ENCODE peak calls at places on chromosomes 4 and X, in four cellular contexts. V is Calu3; N is activated CD8-positive, alpha-beta memory T cell treated with anti-CD3 and anti-CD28 coated beads, Interleukin-2, amount 50 U/mL, for 48 hours; O is HEK293T. Q is an unnamed sample.

GRCh38 chr4:103024996-103025395 is 5.5 kb upstream of the SLC9B1 start:
- DNase-seq in O (no peak), V (no peak), N (no peak), Q (no peak)

GRCh38 chr4:149999485-150000074 is 78.7 kb upstream of the DCLK2 start:
- DNase-seq in O (peak), V (peak), N (no peak), Q (peak)

GRCh38 chr4:114563536-114564315 is 34.9 kb upstream of the UGT8 start:
- DNase-seq in O (no peak), N (no peak), V (peak), Q (no peak)

GRCh38 chr4:38084984-38085383 is 124.8 kb downstream of the PTTG2 start:
- DNase-seq in N (no peak), O (no peak), V (no peak), Q (no peak)

GRCh38 chr4:168486961-168487820 is 6.9 kb upstream of the DDX60L start:
- DNase-seq in O (no peak), N (no peak), V (no peak), Q (no peak)

GRCh38 chr4:73867783-73868182 is 1.4 kb upstream of the CXCL1 start:
- DNase-seq in O (no peak), V (peak), N (no peak), Q (no peak)

GRCh38 chrX:22365460-22365859 is 92.7 kb downstream of the CBLL2 start:
- DNase-seq in N (no peak), O (no peak), V (no peak), Q (no peak)

GRCh38 chr4:7939377-7940108 is at the start of gene AFAP1:
- DNase-seq in V (peak), N (peak), O (peak), Q (peak)

GRCh38 chr4:126742048-126742447 is 890.7 kb upstream of the INTU start:
- DNase-seq in O (no peak), V (no peak), N (no peak), Q (no peak)

GRCh38 chr4:44210750-44211149 is 237.9 kb downstream of the KCTD8 start:
- DNase-seq in O (no peak), V (no peak), N (no peak), Q (no peak)

GRCh38 chrX:110561036-110561435 is 202.4 kb downstream of the RTL9 start:
- DNase-seq in O (no peak), N (no peak), V (no peak), Q (no peak)

GRCh38 chr4:53591372-53591892 is at the start of gene LNX1:
- DNase-seq in V (peak), O (no peak), N (no peak), Q (no peak)

GRCh38 chrX:145524931-145525330 is 277.6 kb downstream of the SPANXN1 start:
- DNase-seq in V (no peak), O (no peak), N (no peak), Q (no peak)

GRCh38 chr4:73251384-73251783 is 7.2 kb downstream of the ANKRD17 start:
- DNase-seq in O (no peak), V (no peak), N (no peak), Q (no peak)

GRCh38 chr4:30620711-30621110 is 99.5 kb upstream of the PCDH7 start:
- DNase-seq in V (no peak), O (no peak), N (no peak), Q (no peak)

GRCh38 chr4:173700650-173701049 is 170.6 kb upstream of the HAND2 start:
- DNase-seq in O (no peak), V (no peak), N (no peak), Q (no peak)

GRCh38 chr4:68865178-68865638 is 49.4 kb downstream of the UGT2B10 start:
- DNase-seq in V (peak), O (no peak), N (no peak), Q (no peak)

GRCh38 chr4:15149842-15150592 is 147.7 kb downstream of the CPEB2 start:
- DNase-seq in V (peak), O (peak), N (no peak), Q (peak)

GRCh38 chr4:74501579-74501978 is 56.6 kb downstream of the AREG start:
- DNase-seq in V (no peak), O (no peak), N (no peak), Q (no peak)

GRCh38 chr4:95572304-95572991 is 23.7 kb upstream of the UNC5C start:
- DNase-seq in V (peak), N (no peak), O (peak), Q (no peak)

GRCh38 chrX:108298165-108298602 is 140.0 kb downstream of the COL4A6 start:
- DNase-seq in V (no peak), O (no peak), N (no peak), Q (no peak)

GRCh38 chr4:3310301-3311094 is 17.7 kb downstream of the RGS12 start:
- DNase-seq in V (no peak), O (no peak), N (peak), Q (peak)

GRCh38 chr4:183783933-183784622 is 121.0 kb upstream of the STOX2 start:
- DNase-seq in O (no peak), N (no peak), V (no peak), Q (no peak)

GRCh38 chrX:70129811-70130210 is 3.4 kb upstream of the IGBP1 start:
- DNase-seq in O (no peak), N (no peak), V (no peak), Q (no peak)

GRCh38 chrX:69501433-69501832 is 2.7 kb upstream of the NALF2 start:
- DNase-seq in O (peak), N (no peak), V (peak), Q (no peak)

GRCh38 chrX:56569378-56570061 is 6.1 kb downstream of the UBQLN2 start:
- DNase-seq in N (no peak), O (no peak), V (no peak), Q (no peak)

GRCh38 chrX:66017659-66018170 is 22.2 kb downstream of the VSIG4 start:
- DNase-seq in N (no peak), V (peak), O (no peak), Q (no peak)

GRCh38 chr4:141905751-141906150 is 269.4 kb downstream of the IL15 start:
- DNase-seq in N (no peak), V (no peak), O (no peak), Q (no peak)

GRCh38 chr4:86498560-86499166 is 95.5 kb upstream of the PTPN13 start:
- DNase-seq in N (no peak), V (peak), O (peak), Q (no peak)

GRCh38 chr4:1194028-1194900 is 21.9 kb upstream of the SPON2 start:
- DNase-seq in V (no peak), O (no peak), N (peak), Q (peak)

GRCh38 chrX:103716967-103717366 is 6.3 kb downstream of the TMEM31 start:
- DNase-seq in O (no peak), N (no peak), V (no peak), Q (no peak)

GRCh38 chr4:76106442-76106841 is 31.9 kb downstream of the ART3 start:
- DNase-seq in N (no peak), V (no peak), O (no peak), Q (no peak)

GRCh38 chrX:39133971-39134370 is 332.7 kb downstream of the MID1IP1 start:
- DNase-seq in N (no peak), O (no peak), V (peak), Q (no peak)

GRCh38 chr4:100016191-100016590 is 66.1 kb upstream of the H2AZ1 start:
- DNase-seq in N (no peak), O (no peak), V (no peak), Q (no peak)

GRCh38 chr4:138510053-138510452 is 267.9 kb upstream of the SLC7A11 start:
- DNase-seq in O (no peak), N (no peak), V (no peak), Q (no peak)